ENCODE peak calls at places on chromosomes 13 and 19, in ten cellular contexts. One of them, this sample, is unnamed.

GRCh38 chr19:27805848-27806247 is 1407.1 kb downstream of the UQCRFS1 start:
- DNase-seq in NB4: no peak
- DNase-seq in body of pancreas: no peak
- DNase-seq in transverse colon: no peak
- DNase-seq in IMR-90: no peak
- DNase-seq in tibial nerve: no peak
- DNase-seq in esophagus muscularis mucosa: no peak
- DNase-seq in lower leg skin: no peak
- DNase-seq in breast epithelium: no peak
- DNase-seq in A549: no peak
- DNase-seq in this sample: no peak

GRCh38 chr13:113087923-113088690 is 17.5 kb upstream of the F7 start:
- DNase-seq in NB4: no peak
- DNase-seq in body of pancreas: no peak
- DNase-seq in transverse colon: no peak
- DNase-seq in IMR-90: no peak
- DNase-seq in tibial nerve: no peak
- DNase-seq in esophagus muscularis mucosa: no peak
- DNase-seq in lower leg skin: no peak
- DNase-seq in breast epithelium: no peak
- DNase-seq in A549: no peak
- DNase-seq in this sample: no peak

GRCh38 chr13:63124863-63125262 is 1709.2 kb upstream of the PCDH20 start:
- DNase-seq in NB4: peak; percentile 20
- DNase-seq in body of pancreas: no peak
- DNase-seq in transverse colon: no peak
- DNase-seq in IMR-90: peak; percentile 60
- DNase-seq in tibial nerve: no peak
- DNase-seq in esophagus muscularis mucosa: no peak
- DNase-seq in lower leg skin: no peak
- DNase-seq in breast epithelium: no peak
- DNase-seq in A549: no peak
- DNase-seq in this sample: no peak

GRCh38 chr13:67119481-67119883 is 110.7 kb downstream of the PCDH9 start:
- DNase-seq in NB4: no peak
- DNase-seq in body of pancreas: no peak
- DNase-seq in transverse colon: no peak
- DNase-seq in IMR-90: peak; percentile 96
- DNase-seq in tibial nerve: no peak
- DNase-seq in esophagus muscularis mucosa: no peak
- DNase-seq in lower leg skin: no peak
- DNase-seq in breast epithelium: no peak
- DNase-seq in A549: peak; percentile 25
- DNase-seq in this sample: peak; percentile 1

GRCh38 chr19:41018736-41019290 is 27.7 kb downstream of the CYP2B6 start:
- DNase-seq in NB4: no peak
- DNase-seq in body of pancreas: no peak
- DNase-seq in transverse colon: no peak
- DNase-seq in IMR-90: no peak
- DNase-seq in tibial nerve: no peak
- DNase-seq in esophagus muscularis mucosa: peak; percentile 72
- DNase-seq in lower leg skin: no peak
- DNase-seq in breast epithelium: no peak
- DNase-seq in A549: no peak
- DNase-seq in this sample: no peak

GRCh38 chr19:13117176-13117771 is 734 bp upstream of the TRMT1 start:
- DNase-seq in NB4: no peak
- DNase-seq in body of pancreas: no peak
- DNase-seq in transverse colon: no peak
- DNase-seq in IMR-90: no peak
- DNase-seq in tibial nerve: no peak
- DNase-seq in esophagus muscularis mucosa: no peak
- DNase-seq in lower leg skin: no peak
- DNase-seq in breast epithelium: no peak
- DNase-seq in A549: no peak
- DNase-seq in this sample: no peak

GRCh38 chr13:83618966-83619365 is 263.3 kb downstream of the SLITRK1 start:
- DNase-seq in NB4: no peak
- DNase-seq in body of pancreas: no peak
- DNase-seq in transverse colon: no peak
- DNase-seq in IMR-90: no peak
- DNase-seq in tibial nerve: no peak
- DNase-seq in esophagus muscularis mucosa: no peak
- DNase-seq in lower leg skin: no peak
- DNase-seq in breast epithelium: no peak
- DNase-seq in A549: no peak
- DNase-seq in this sample: no peak

GRCh38 chr13:85093808-85094207 is 705.4 kb downstream of the SLITRK6 start:
- DNase-seq in NB4: no peak
- DNase-seq in body of pancreas: no peak
- DNase-seq in transverse colon: no peak
- DNase-seq in IMR-90: no peak
- DNase-seq in tibial nerve: peak; percentile 62
- DNase-seq in esophagus muscularis mucosa: no peak
- DNase-seq in lower leg skin: peak; percentile 74
- DNase-seq in breast epithelium: no peak
- DNase-seq in A549: no peak
- DNase-seq in this sample: peak; percentile 16

GRCh38 chr13:78131811-78132210 is 213.2 kb upstream of the EDNRB start:
- DNase-seq in NB4: peak; percentile 25
- DNase-seq in body of pancreas: no peak
- DNase-seq in transverse colon: no peak
- DNase-seq in IMR-90: peak; percentile 14
- DNase-seq in tibial nerve: no peak
- DNase-seq in esophagus muscularis mucosa: no peak
- DNase-seq in lower leg skin: no peak
- DNase-seq in breast epithelium: no peak
- DNase-seq in A549: no peak
- DNase-seq in this sample: no peak

GRCh38 chr13:103640617-103641016 is 574.4 kb upstream of the SLC10A2 start:
- DNase-seq in NB4: no peak
- DNase-seq in body of pancreas: no peak
- DNase-seq in transverse colon: no peak
- DNase-seq in IMR-90: no peak
- DNase-seq in tibial nerve: no peak
- DNase-seq in esophagus muscularis mucosa: no peak
- DNase-seq in lower leg skin: no peak
- DNase-seq in breast epithelium: no peak
- DNase-seq in A549: no peak
- DNase-seq in this sample: no peak

GRCh38 chr13:24281188-24282008 is 28.0 kb upstream of the C1QTNF9 start:
- DNase-seq in NB4: no peak
- DNase-seq in body of pancreas: no peak
- DNase-seq in transverse colon: no peak
- DNase-seq in IMR-90: no peak
- DNase-seq in tibial nerve: no peak
- DNase-seq in esophagus muscularis mucosa: no peak
- DNase-seq in lower leg skin: no peak
- DNase-seq in breast epithelium: no peak
- DNase-seq in A549: no peak
- DNase-seq in this sample: no peak

GRCh38 chr13:98923641-98924397 is 54.0 kb downstream of the DOCK9 start:
- DNase-seq in NB4: no peak
- DNase-seq in body of pancreas: no peak
- DNase-seq in transverse colon: no peak
- DNase-seq in IMR-90: no peak
- DNase-seq in tibial nerve: peak; percentile 48
- DNase-seq in esophagus muscularis mucosa: peak; percentile 26
- DNase-seq in lower leg skin: no peak
- DNase-seq in breast epithelium: no peak
- DNase-seq in A549: no peak
- DNase-seq in this sample: no peak

GRCh38 chr13:20588529-20589110 is 21.7 kb downstream of the IFT88 start:
- DNase-seq in NB4: no peak
- DNase-seq in body of pancreas: no peak
- DNase-seq in transverse colon: no peak
- DNase-seq in IMR-90: no peak
- DNase-seq in tibial nerve: no peak
- DNase-seq in esophagus muscularis mucosa: no peak
- DNase-seq in lower leg skin: no peak
- DNase-seq in breast epithelium: no peak
- DNase-seq in A549: no peak
- DNase-seq in this sample: no peak

GRCh38 chr13:97261254-97262015 is 39.3 kb downstream of the MBNL2 start:
- DNase-seq in NB4: no peak
- DNase-seq in body of pancreas: no peak
- DNase-seq in transverse colon: no peak
- DNase-seq in IMR-90: no peak
- DNase-seq in tibial nerve: no peak
- DNase-seq in esophagus muscularis mucosa: no peak
- DNase-seq in lower leg skin: no peak
- DNase-seq in breast epithelium: no peak
- DNase-seq in A549: no peak
- DNase-seq in this sample: no peak

GRCh38 chr13:79160818-79161217 is 245.2 kb downstream of the RBM26 start:
- DNase-seq in NB4: no peak
- DNase-seq in body of pancreas: no peak
- DNase-seq in transverse colon: no peak
- DNase-seq in IMR-90: no peak
- DNase-seq in tibial nerve: no peak
- DNase-seq in esophagus muscularis mucosa: no peak
- DNase-seq in lower leg skin: no peak
- DNase-seq in breast epithelium: no peak
- DNase-seq in A549: no peak
- DNase-seq in this sample: no peak

GRCh38 chr19:10510301-10510802 is 6.9 kb downstream of the S1PR5 start:
- DNase-seq in NB4: peak; percentile 67
- DNase-seq in body of pancreas: no peak
- DNase-seq in transverse colon: peak; percentile 33
- DNase-seq in IMR-90: no peak
- DNase-seq in tibial nerve: no peak
- DNase-seq in esophagus muscularis mucosa: no peak
- DNase-seq in lower leg skin: no peak
- DNase-seq in breast epithelium: no peak
- DNase-seq in A549: peak; percentile 28
- DNase-seq in this sample: no peak

GRCh38 chr19:19259741-19260140 is 13.4 kb downstream of the TM6SF2 start:
- DNase-seq in NB4: peak; percentile 78
- DNase-seq in body of pancreas: no peak
- DNase-seq in transverse colon: no peak
- DNase-seq in IMR-90: peak; percentile 11
- DNase-seq in tibial nerve: no peak
- DNase-seq in esophagus muscularis mucosa: no peak
- DNase-seq in lower leg skin: no peak
- DNase-seq in breast epithelium: no peak
- DNase-seq in A549: peak; percentile 53
- DNase-seq in this sample: peak; percentile 91

GRCh38 chr19:3771906-3772450 is at the start of gene RAX2:
- DNase-seq in NB4: no peak
- DNase-seq in body of pancreas: no peak
- DNase-seq in transverse colon: no peak
- DNase-seq in IMR-90: no peak
- DNase-seq in tibial nerve: no peak
- DNase-seq in esophagus muscularis mucosa: no peak
- DNase-seq in lower leg skin: no peak
- DNase-seq in breast epithelium: no peak
- DNase-seq in A549: no peak
- DNase-seq in this sample: no peak
- TF ChIP-seq POLR2A in NB4: no peak
- TF ChIP-seq POLR2A in body of pancreas: no peak
- TF ChIP-seq POLR2A in transverse colon: no peak
- TF ChIP-seq POLR2A in IMR-90: no peak
- TF ChIP-seq POLR2A in tibial nerve: no peak
- TF ChIP-seq POLR2A in esophagus muscularis mucosa: no peak
- TF ChIP-seq POLR2A in lower leg skin: no peak
- TF ChIP-seq POLR2A in breast epithelium: no peak
- TF ChIP-seq POLR2A in A549: no peak
- TF ChIP-seq POLR2A in this sample: no peak

GRCh38 chr19:36152061-36152885 is at the start of gene COX7A1:
- DNase-seq in NB4: no peak
- DNase-seq in body of pancreas: peak; percentile 58
- DNase-seq in transverse colon: peak; percentile 45
- DNase-seq in IMR-90: no peak
- DNase-seq in tibial nerve: peak; percentile 57
- DNase-seq in esophagus muscularis mucosa: peak; percentile 92
- DNase-seq in lower leg skin: peak; percentile 55
- DNase-seq in breast epithelium: peak; percentile 67
- DNase-seq in A549: no peak
- DNase-seq in this sample: no peak
- TF ChIP-seq POLR2A in NB4: no peak
- TF ChIP-seq POLR2A in body of pancreas: peak; percentile 27
- TF ChIP-seq POLR2A in transverse colon: peak; percentile 30
- TF ChIP-seq POLR2A in IMR-90: no peak
- TF ChIP-seq POLR2A in tibial nerve: peak; percentile 56
- TF ChIP-seq POLR2A in esophagus muscularis mucosa: peak; percentile 55
- TF ChIP-seq POLR2A in lower leg skin: no peak
- TF ChIP-seq POLR2A in breast epithelium: peak; percentile 14
- TF ChIP-seq POLR2A in A549: no peak
- TF ChIP-seq POLR2A in this sample: no peak

GRCh38 chr19:1601613-1602064 is 3.6 kb downstream of the UQCR11 start:
- DNase-seq in NB4: no peak
- DNase-seq in body of pancreas: no peak
- DNase-seq in transverse colon: no peak
- DNase-seq in IMR-90: no peak
- DNase-seq in tibial nerve: no peak
- DNase-seq in esophagus muscularis mucosa: no peak
- DNase-seq in lower leg skin: no peak
- DNase-seq in breast epithelium: no peak
- DNase-seq in A549: no peak
- DNase-seq in this sample: no peak

GRCh38 chr19:1608414-1609391 is 3.4 kb upstream of the UQCR11 start:
- DNase-seq in NB4: no peak
- DNase-seq in body of pancreas: no peak
- DNase-seq in transverse colon: no peak
- DNase-seq in IMR-90: no peak
- DNase-seq in tibial nerve: no peak
- DNase-seq in esophagus muscularis mucosa: no peak
- DNase-seq in lower leg skin: no peak
- DNase-seq in breast epithelium: no peak
- DNase-seq in A549: no peak
- DNase-seq in this sample: peak; percentile 98

GRCh38 chr19:1602091-1602707 is 3.1 kb downstream of the UQCR11 start:
- DNase-seq in NB4: no peak
- DNase-seq in body of pancreas: no peak
- DNase-seq in transverse colon: no peak
- DNase-seq in IMR-90: no peak
- DNase-seq in tibial nerve: no peak
- DNase-seq in esophagus muscularis mucosa: no peak
- DNase-seq in lower leg skin: no peak
- DNase-seq in breast epithelium: no peak
- DNase-seq in A549: no peak
- DNase-seq in this sample: no peak

GRCh38 chr19:1606138-1606651 is 933 bp upstream of the UQCR11 start:
- DNase-seq in NB4: no peak
- DNase-seq in body of pancreas: no peak
- DNase-seq in transverse colon: no peak
- DNase-seq in IMR-90: no peak
- DNase-seq in tibial nerve: no peak
- DNase-seq in esophagus muscularis mucosa: no peak
- DNase-seq in lower leg skin: no peak
- DNase-seq in breast epithelium: no peak
- DNase-seq in A549: no peak
- DNase-seq in this sample: no peak

GRCh38 chr19:1605236-1606137 is at the start of gene UQCR11:
- DNase-seq in NB4: peak; percentile 93
- DNase-seq in body of pancreas: peak; percentile 97
- DNase-seq in transverse colon: peak; percentile 96
- DNase-seq in IMR-90: peak; percentile 96
- DNase-seq in tibial nerve: peak; percentile 94
- DNase-seq in esophagus muscularis mucosa: peak; percentile 99
- DNase-seq in lower leg skin: peak; percentile 94
- DNase-seq in breast epithelium: peak; percentile 92
- DNase-seq in A549: peak; percentile 88
- DNase-seq in this sample: peak; percentile 94
- TF ChIP-seq POLR2A in NB4: peak; percentile 20
- TF ChIP-seq POLR2A in body of pancreas: peak; percentile 52
- TF ChIP-seq POLR2A in transverse colon: no peak
- TF ChIP-seq POLR2A in IMR-90: no peak
- TF ChIP-seq POLR2A in tibial nerve: peak; percentile 59
- TF ChIP-seq POLR2A in esophagus muscularis mucosa: no peak
- TF ChIP-seq POLR2A in lower leg skin: no peak
- TF ChIP-seq POLR2A in breast epithelium: no peak
- TF ChIP-seq POLR2A in A549: peak; percentile 61
- TF ChIP-seq POLR2A in this sample: peak; percentile 67

GRCh38 chr19:43826787-43827754 is at the start of gene ZNF283:
- DNase-seq in NB4: peak; percentile 82
- DNase-seq in body of pancreas: peak; percentile 92
- DNase-seq in transverse colon: peak; percentile 92
- DNase-seq in IMR-90: peak; percentile 89
- DNase-seq in tibial nerve: peak; percentile 86
- DNase-seq in esophagus muscularis mucosa: peak; percentile 95
- DNase-seq in lower leg skin: peak; percentile 85
- DNase-seq in breast epithelium: peak; percentile 85
- DNase-seq in A549: peak; percentile 83
- DNase-seq in this sample: peak; percentile 90
- TF ChIP-seq POLR2A in NB4: peak; percentile 28
- TF ChIP-seq POLR2A in body of pancreas: peak; percentile 35
- TF ChIP-seq POLR2A in transverse colon: no peak
- TF ChIP-seq POLR2A in IMR-90: no peak
- TF ChIP-seq POLR2A in tibial nerve: no peak
- TF ChIP-seq POLR2A in esophagus muscularis mucosa: no peak
- TF ChIP-seq POLR2A in lower leg skin: no peak
- TF ChIP-seq POLR2A in breast epithelium: no peak
- TF ChIP-seq POLR2A in A549: no peak
- TF ChIP-seq POLR2A in this sample: peak; percentile 41